ENCODE peak calls at places on chromosomes 16 and 17, in eight cellular contexts. C is mucosa of descending colon, I is thoracic aorta, N is adipocyte, V is ovary, P is mesendoderm, E is HepG2, O is SK-N-SH. J is an unnamed sample.

GRCh38 chr16:21952040-21952792 is 945 bp upstream of the UQCRC2 start:
- DNase-seq in C (peak; percentile 91), I (peak; percentile 28), N (peak; percentile 90), V (peak; percentile 61), P (peak; percentile 74), E (peak; percentile 93), O (peak; percentile 66), J (peak; percentile 70)

GRCh38 chr16:85086347-85087291 is 25.7 kb downstream of the CIBAR2 start:
- DNase-seq in C (peak; percentile 82), I (no peak), N (peak; percentile 70), V (peak; percentile 69), P (peak; percentile 85), E (peak; percentile 56), O (peak; percentile 83), J (peak; percentile 62)

GRCh38 chr17:41417576-41418015 is 6.8 kb downstream of the KRT37 start:
- DNase-seq in C (no peak), I (no peak), N (no peak), V (no peak), P (peak; percentile 65), E (peak; percentile 30), O (peak; percentile 36), J (peak; percentile 65)

GRCh38 chr17:47615766-47616424 is 33.8 kb upstream of the KPNB1 start:
- DNase-seq in C (no peak), I (no peak), N (peak; percentile 88), V (no peak), P (peak; percentile 49), E (peak; percentile 52), O (peak; percentile 60), J (peak; percentile 24)

GRCh38 chr16:2178321-2179106 is 17.9 kb downstream of the CASKIN1 start:
- DNase-seq in C (no peak), I (no peak), N (peak; percentile 11), V (no peak), P (peak; percentile 82), E (no peak), O (peak; percentile 73), J (no peak)

GRCh38 chr17:63950940-63951907 is 19.1 kb upstream of the CD79B start:
- DNase-seq in C (peak; percentile 79), I (no peak), N (no peak), V (no peak), P (peak; percentile 54), E (peak; percentile 62), O (no peak), J (peak; percentile 39)

GRCh38 chr17:42853597-42853967 is 2.6 kb downstream of the AOC3 start:
- DNase-seq in C (no peak), I (no peak), N (no peak), V (no peak), P (no peak), E (no peak), O (no peak), J (no peak)

GRCh38 chr17:56478836-56479447 is 114.6 kb upstream of the NOG start:
- DNase-seq in C (no peak), I (no peak), N (peak; percentile 45), V (no peak), P (peak; percentile 67), E (peak; percentile 41), O (peak; percentile 21), J (peak; percentile 32)

GRCh38 chr16:57115504-57116182 is 23.3 kb downstream of the CPNE2 start:
- DNase-seq in C (no peak), I (no peak), N (no peak), V (peak; percentile 53), P (no peak), E (no peak), O (peak; percentile 70), J (no peak)

GRCh38 chr16:53833145-53833544 is 129.2 kb downstream of the FTO start:
- DNase-seq in C (no peak), I (no peak), N (no peak), V (no peak), P (no peak), E (no peak), O (no peak), J (no peak)

GRCh38 chr16:69619514-69619913 is 53.7 kb downstream of the NFAT5 start:
- DNase-seq in C (no peak), I (no peak), N (no peak), V (no peak), P (no peak), E (no peak), O (peak; percentile 15), J (no peak)

GRCh38 chr17:52120465-52120864 is 38.0 kb downstream of the CA10 start:
- DNase-seq in C (no peak), I (no peak), N (no peak), V (no peak), P (peak; percentile 60), E (no peak), O (no peak), J (no peak)

GRCh38 chr17:7914771-7915610 is 1.1 kb downstream of the RNF227 start:
- DNase-seq in C (no peak), I (no peak), N (no peak), V (peak; percentile 47), P (no peak), E (no peak), O (no peak), J (peak; percentile 78)

GRCh38 chr17:9684955-9685621 is 39.8 kb downstream of the USP43 start:
- DNase-seq in C (no peak), I (no peak), N (no peak), V (no peak), P (no peak), E (peak; percentile 92), O (no peak), J (peak; percentile 89)

GRCh38 chr17:49616546-49617205 is 41.0 kb downstream of the NXPH3 start:
- DNase-seq in C (no peak), I (no peak), N (peak; percentile 75), V (peak; percentile 43), P (no peak), E (no peak), O (no peak), J (peak; percentile 32)

GRCh38 chr16:386641-387156 is 4.9 kb upstream of the PGAP6 start:
- DNase-seq in C (no peak), I (no peak), N (peak; percentile 16), V (no peak), P (no peak), E (no peak), O (no peak), J (no peak)

GRCh38 chr16:11877374-11877773 is 26.0 kb upstream of the RSL1D1 start:
- DNase-seq in C (no peak), I (no peak), N (peak; percentile 70), V (no peak), P (no peak), E (no peak), O (no peak), J (peak; percentile 36)

GRCh38 chr17:57939797-57940196 is 15.4 kb downstream of the CUEDC1 start:
- DNase-seq in C (peak; percentile 72), I (no peak), N (no peak), V (no peak), P (no peak), E (no peak), O (no peak), J (no peak)

GRCh38 chr17:75059369-75060345 is 12.6 kb downstream of the KCTD2 start:
- DNase-seq in C (no peak), I (no peak), N (peak; percentile 91), V (peak; percentile 57), P (peak; percentile 55), E (peak; percentile 45), O (peak; percentile 47), J (no peak)

GRCh38 chr16:1990336-1991134 is 765 bp downstream of the SYNGR3 start:
- DNase-seq in C (peak; percentile 84), I (no peak), N (peak; percentile 29), V (no peak), P (peak; percentile 75), E (peak; percentile 34), O (peak; percentile 82), J (no peak)

GRCh38 chr16:88116121-88116900 is 165.1 kb downstream of the BANP start:
- DNase-seq in C (no peak), I (no peak), N (no peak), V (no peak), P (no peak), E (no peak), O (no peak), J (no peak)

GRCh38 chr16:727291-727977 is 528 bp downstream of the HAGHL start:
- DNase-seq in C (no peak), I (no peak), N (peak; percentile 44), V (no peak), P (no peak), E (no peak), O (peak; percentile 64), J (no peak)

GRCh38 chr17:80604007-80604728 is 59.5 kb downstream of the RPTOR start:
- DNase-seq in C (no peak), I (no peak), N (no peak), V (no peak), P (no peak), E (no peak), O (no peak), J (no peak)

DNA sequence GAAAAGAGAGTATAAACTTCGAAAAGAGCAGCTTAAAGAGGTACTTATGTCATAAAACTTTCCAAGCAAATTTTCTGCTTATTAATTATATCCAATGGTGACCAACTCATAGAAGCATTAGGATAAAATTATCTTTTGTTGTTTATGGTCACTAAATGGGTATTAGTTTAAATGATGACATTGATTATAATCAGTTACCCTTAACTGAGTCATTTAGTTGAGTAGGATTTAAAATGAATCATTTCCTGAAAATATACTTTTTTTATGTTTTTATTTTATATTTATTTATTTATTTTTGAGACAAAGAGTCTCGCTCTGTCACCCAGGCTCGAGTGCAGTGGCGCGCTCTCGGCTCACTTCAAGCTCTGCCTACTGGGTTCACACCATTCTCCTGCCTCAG is 55.9 kb downstream of the ABHD15 start:
- DNase-seq in C (no peak), I (no peak), N (no peak), V (no peak), P (no peak), E (no peak), O (no peak), J (no peak)
- H3K36me3 ChIP-seq in C (peaks cover 4% of the 10 kb centered on the region), I (peaks cover 23% of the 10 kb centered on the region), N (peaks cover 78% of the 10 kb centered on the region), V (no peaks in the 10 kb centered on the region), P (peaks cover 1% of the 10 kb centered on the region), E (peaks cover 3% of the 10 kb centered on the region), O (peaks cover 75% of the 10 kb centered on the region), J (peaks cover 30% of the 10 kb centered on the region)

DNA sequence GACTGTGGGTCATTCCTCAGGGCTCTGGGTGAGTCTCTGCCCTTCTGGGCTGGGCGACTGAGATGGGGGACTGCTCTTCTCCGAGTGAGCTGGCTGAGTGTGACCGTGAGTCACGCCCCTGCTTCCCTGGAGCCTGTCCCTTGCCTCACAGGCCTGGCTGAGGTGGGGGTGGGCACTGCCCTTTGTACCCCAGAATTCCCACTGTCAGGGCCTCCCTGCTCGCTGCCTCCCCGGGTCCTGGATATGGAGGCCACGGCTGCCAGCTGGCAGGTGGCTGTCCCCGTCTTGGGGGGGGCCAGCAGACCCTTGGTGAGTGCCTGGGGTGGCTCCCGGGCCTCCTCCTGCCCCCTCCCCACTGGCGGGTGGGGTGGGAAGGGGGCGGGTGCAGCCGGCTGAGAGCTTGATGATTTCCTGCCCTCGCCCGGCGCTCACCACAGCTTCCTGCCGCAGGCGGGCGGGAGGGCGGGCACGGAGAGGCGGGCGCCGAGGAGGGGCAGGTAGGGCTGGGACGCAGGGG is at the start of gene LAT:
- DNase-seq in C (peak; percentile 71), I (no peak), N (no peak), V (no peak), P (no peak), E (no peak), O (no peak), J (no peak)
- H3K36me3 ChIP-seq in C (no peaks in the 10 kb centered on the region), I (peaks cover 49% of the 10 kb centered on the region), N (peaks cover 57% of the 10 kb centered on the region), V (no peaks in the 10 kb centered on the region), P (no peaks in the 10 kb centered on the region), E (peaks cover 15% of the 10 kb centered on the region), O (peaks cover 28% of the 10 kb centered on the region), J (peaks cover 10% of the 10 kb centered on the region)

GRCh38 chr16:67544844-67545664 is 16.4 kb downstream of the RIPOR1 start:
- DNase-seq in C (no peak), I (no peak), N (no peak), V (no peak), P (no peak), E (no peak), O (no peak), J (no peak)
- H3K36me3 ChIP-seq in C (no peaks in the 10 kb centered on the region), I (peaks cover 61% of the 10 kb centered on the region), N (peaks cover 75% of the 10 kb centered on the region), V (no peaks in the 10 kb centered on the region), P (no peaks in the 10 kb centered on the region), E (peaks cover 13% of the 10 kb centered on the region), O (peaks cover 34% of the 10 kb centered on the region), J (peaks cover 7% of the 10 kb centered on the region)

GRCh38 chr16:4866586-4866985 is 19.3 kb downstream of the UBN1 start:
- DNase-seq in C (no peak), I (no peak), N (no peak), V (no peak), P (no peak), E (no peak), O (no peak), J (no peak)
- H3K36me3 ChIP-seq in C (peaks cover 7% of the 10 kb centered on the region), I (peaks cover 20% of the 10 kb centered on the region), N (peaks cover 35% of the 10 kb centered on the region), V (no peaks in the 10 kb centered on the region), P (peaks cover 8% of the 10 kb centered on the region), E (peaks cover 22% of the 10 kb centered on the region), O (peaks cover 16% of the 10 kb centered on the region), J (peaks cover 15% of the 10 kb centered on the region)

J was measured in mammary epithelial cell.